ENCODE peak calls at places on chromosome 22, in four cellular contexts. One of them, this sample, is unnamed.

GRCh38 chr22:26884921-26885320 is 227.5 kb downstream of the MIAT start:
- DNase-seq in thoracic aorta: peak
- DNase-seq in NCI-H187: no peak
- DNase-seq in GM13976: no peak
- DNase-seq in this sample: no peak

GRCh38 chr22:31099386-31099785 is 8.0 kb downstream of the SELENOM start:
- DNase-seq in NCI-H187: no peak
- DNase-seq in GM13976: no peak
- DNase-seq in thoracic aorta: no peak
- DNase-seq in this sample: no peak

GRCh38 chr22:50348058-50348457 is 4.9 kb downstream of the PPP6R2 start:
- DNase-seq in thoracic aorta: no peak
- DNase-seq in NCI-H187: no peak
- DNase-seq in GM13976: no peak
- DNase-seq in this sample: no peak

GRCh38 chr22:35952576-35952975 is 76.0 kb downstream of the RBFOX2 start:
- DNase-seq in NCI-H187: no peak
- DNase-seq in GM13976: no peak
- DNase-seq in thoracic aorta: no peak
- DNase-seq in this sample: no peak

GRCh38 chr22:31337178-31337577 is 9.0 kb downstream of the PATZ1 start:
- DNase-seq in GM13976: no peak
- DNase-seq in thoracic aorta: no peak
- DNase-seq in NCI-H187: no peak
- DNase-seq in this sample: peak

GRCh38 chr22:35070451-35071093 is 4.6 kb downstream of the ISX start:
- DNase-seq in NCI-H187: no peak
- DNase-seq in thoracic aorta: no peak
- DNase-seq in GM13976: no peak
- DNase-seq in this sample: peak

GRCh38 chr22:28998681-28999080 is 63.0 kb downstream of the C22orf31 start:
- DNase-seq in GM13976: no peak
- DNase-seq in NCI-H187: no peak
- DNase-seq in thoracic aorta: no peak
- DNase-seq in this sample: no peak

GRCh38 chr22:20494978-20495860 is at the start of gene KLHL22:
- DNase-seq in NCI-H187: no peak
- DNase-seq in thoracic aorta: no peak
- DNase-seq in GM13976: peak
- DNase-seq in this sample: peak

GRCh38 chr22:32849501-32849900 is 48.0 kb downstream of the TIMP3 start:
- DNase-seq in thoracic aorta: no peak
- DNase-seq in NCI-H187: no peak
- DNase-seq in GM13976: no peak
- DNase-seq in this sample: no peak

GRCh38 chr22:49300951-49301397 is 526.7 kb downstream of the BRD1 start:
- DNase-seq in NCI-H187: no peak
- DNase-seq in thoracic aorta: no peak
- DNase-seq in GM13976: no peak
- DNase-seq in this sample: no peak

GRCh38 chr22:46737105-46737975 is 712 bp downstream of the CERK start:
- DNase-seq in GM13976: peak
- DNase-seq in NCI-H187: no peak
- DNase-seq in thoracic aorta: no peak
- DNase-seq in this sample: peak

GRCh38 chr22:19438286-19438685 is 5.9 kb downstream of the MRPL40 start:
- DNase-seq in GM13976: no peak
- DNase-seq in thoracic aorta: no peak
- DNase-seq in NCI-H187: peak
- DNase-seq in this sample: no peak

GRCh38 chr22:44539467-44540063 is 41.5 kb upstream of the RTL6 start:
- DNase-seq in NCI-H187: no peak
- DNase-seq in GM13976: no peak
- DNase-seq in thoracic aorta: no peak
- DNase-seq in this sample: no peak

GRCh38 chr22:23058481-23059336 is 11.6 kb upstream of the GNAZ start:
- DNase-seq in NCI-H187: no peak
- DNase-seq in thoracic aorta: no peak
- DNase-seq in GM13976: peak
- DNase-seq in this sample: no peak

GRCh38 chr22:45757068-45757467 is 85.4 kb downstream of the ATXN10 start:
- DNase-seq in thoracic aorta: no peak
- DNase-seq in NCI-H187: no peak
- DNase-seq in GM13976: no peak
- DNase-seq in this sample: no peak

GRCh38 chr22:39634530-39635399 is 64.2 kb downstream of the CACNA1I start:
- DNase-seq in NCI-H187: no peak
- DNase-seq in GM13976: no peak
- DNase-seq in thoracic aorta: no peak
- DNase-seq in this sample: peak

GRCh38 chr22:19343470-19343869 is 52.0 kb upstream of the CLTCL1 start:
- DNase-seq in GM13976: no peak
- DNase-seq in thoracic aorta: no peak
- DNase-seq in NCI-H187: no peak
- DNase-seq in this sample: no peak

GRCh38 chr22:49973018-49973965 is 12.7 kb downstream of the PIM3 start:
- DNase-seq in thoracic aorta: no peak
- DNase-seq in NCI-H187: no peak
- DNase-seq in GM13976: no peak
- DNase-seq in this sample: no peak

GRCh38 chr22:19265779-19266178 is 25.7 kb downstream of the CLTCL1 start:
- DNase-seq in GM13976: no peak
- DNase-seq in NCI-H187: no peak
- DNase-seq in thoracic aorta: no peak
- DNase-seq in this sample: no peak

GRCh38 chr22:39478461-39478860 is 21.6 kb downstream of the MGAT3 start:
- DNase-seq in thoracic aorta: no peak
- DNase-seq in GM13976: no peak
- DNase-seq in NCI-H187: no peak
- DNase-seq in this sample: no peak

GRCh38 chr22:38125731-38126344 is 15.4 kb upstream of the BAIAP2L2 start:
- DNase-seq in thoracic aorta: no peak
- DNase-seq in GM13976: no peak
- DNase-seq in NCI-H187: no peak
- DNase-seq in this sample: no peak

GRCh38 chr22:27613099-27614089 is 188.2 kb downstream of the MN1 start:
- DNase-seq in thoracic aorta: no peak
- DNase-seq in NCI-H187: no peak
- DNase-seq in GM13976: no peak
- DNase-seq in this sample: no peak

GRCh38 chr22:39496131-39496838 is 5.8 kb upstream of the MIEF1 start:
- DNase-seq in GM13976: no peak
- DNase-seq in NCI-H187: no peak
- DNase-seq in thoracic aorta: no peak
- DNase-seq in this sample: no peak